ENCODE peak calls at places on chromosome 5, in four cellular contexts. One of them, this sample, is unnamed.

GRCh38 chr5:126659805-126660483 is 59.2 kb downstream of the PHAX start:
- DNase-seq in HepG2: no peak
- DNase-seq in transverse colon: no peak
- DNase-seq in SK-N-SH: no peak
- DNase-seq in this sample: no peak

GRCh38 chr5:126074538-126074937 is 348.7 kb upstream of the GRAMD2B start:
- DNase-seq in HepG2: no peak
- DNase-seq in transverse colon: no peak
- DNase-seq in SK-N-SH: no peak
- DNase-seq in this sample: no peak

GRCh38 chr5:43268188-43268820 is 44.9 kb downstream of the HMGCS1 start:
- DNase-seq in HepG2: no peak
- DNase-seq in transverse colon: no peak
- DNase-seq in SK-N-SH: no peak
- DNase-seq in this sample: no peak

GRCh38 chr5:160269017-160269416 is 39.7 kb downstream of the FABP6 start:
- DNase-seq in HepG2: no peak
- DNase-seq in transverse colon: peak; percentile 71
- DNase-seq in SK-N-SH: peak; percentile 51
- DNase-seq in this sample: peak; percentile 75

GRCh38 chr5:106759581-106759980 is 911.2 kb downstream of the EFNA5 start:
- DNase-seq in HepG2: no peak
- DNase-seq in transverse colon: no peak
- DNase-seq in SK-N-SH: no peak
- DNase-seq in this sample: no peak

GRCh38 chr5:44935871-44936270 is 127.1 kb downstream of the MRPS30 start:
- DNase-seq in HepG2: no peak
- DNase-seq in transverse colon: no peak
- DNase-seq in SK-N-SH: no peak
- DNase-seq in this sample: no peak

GRCh38 chr5:81819556-81820314 is 68.8 kb upstream of the SSBP2 start:
- DNase-seq in HepG2: no peak
- DNase-seq in transverse colon: no peak
- DNase-seq in SK-N-SH: no peak
- DNase-seq in this sample: no peak

GRCh38 chr5:127924606-127925005 is 159.0 kb upstream of the SLC12A2 start:
- DNase-seq in HepG2: no peak
- DNase-seq in transverse colon: no peak
- DNase-seq in SK-N-SH: no peak
- DNase-seq in this sample: no peak

GRCh38 chr5:103010120-103010666 is 109.7 kb downstream of the GIN1 start:
- DNase-seq in HepG2: no peak
- DNase-seq in transverse colon: no peak
- DNase-seq in SK-N-SH: no peak
- DNase-seq in this sample: no peak

GRCh38 chr5:142697846-142698245 is 12.0 kb upstream of the FGF1 start:
- DNase-seq in HepG2: no peak
- DNase-seq in transverse colon: no peak
- DNase-seq in SK-N-SH: no peak
- DNase-seq in this sample: no peak

GRCh38 chr5:144467795-144468194 is 297.1 kb downstream of the KCTD16 start:
- DNase-seq in HepG2: peak; percentile 35
- DNase-seq in transverse colon: peak; percentile 9
- DNase-seq in SK-N-SH: peak; percentile 20
- DNase-seq in this sample: no peak

GRCh38 chr5:44332360-44332971 is 56.8 kb downstream of the FGF10 start:
- DNase-seq in HepG2: peak; percentile 17
- DNase-seq in transverse colon: no peak
- DNase-seq in SK-N-SH: peak; percentile 8
- DNase-seq in this sample: no peak

GRCh38 chr5:103498211-103498610 is 64.4 kb downstream of the NUDT12 start:
- DNase-seq in HepG2: no peak
- DNase-seq in transverse colon: no peak
- DNase-seq in SK-N-SH: no peak
- DNase-seq in this sample: no peak

GRCh38 chr5:158115468-158115867 is 256.5 kb upstream of the CLINT1 start:
- DNase-seq in HepG2: no peak
- DNase-seq in transverse colon: no peak
- DNase-seq in SK-N-SH: no peak
- DNase-seq in this sample: no peak

GRCh38 chr5:72501475-72501874 is 5.7 kb downstream of the ZNF366 start:
- DNase-seq in HepG2: no peak
- DNase-seq in transverse colon: no peak
- DNase-seq in SK-N-SH: no peak
- DNase-seq in this sample: no peak

GRCh38 chr5:169126376-169127043 is 174.4 kb downstream of the SLIT3 start:
- DNase-seq in HepG2: no peak
- DNase-seq in transverse colon: no peak
- DNase-seq in SK-N-SH: no peak
- DNase-seq in this sample: no peak

GRCh38 chr5:80777347-80778287 is 122.8 kb upstream of the DHFR start:
- DNase-seq in HepG2: no peak
- DNase-seq in transverse colon: no peak
- DNase-seq in SK-N-SH: peak; percentile 37
- DNase-seq in this sample: no peak

GRCh38 chr5:175847503-175847902 is 23.9 kb upstream of the CPLX2 start:
- DNase-seq in HepG2: peak; percentile 35
- DNase-seq in transverse colon: no peak
- DNase-seq in SK-N-SH: no peak
- DNase-seq in this sample: no peak

GRCh38 chr5:106121972-106122605 is 1548.6 kb downstream of the EFNA5 start:
- DNase-seq in HepG2: no peak
- DNase-seq in transverse colon: peak; percentile 11
- DNase-seq in SK-N-SH: peak; percentile 20
- DNase-seq in this sample: no peak

DNA sequence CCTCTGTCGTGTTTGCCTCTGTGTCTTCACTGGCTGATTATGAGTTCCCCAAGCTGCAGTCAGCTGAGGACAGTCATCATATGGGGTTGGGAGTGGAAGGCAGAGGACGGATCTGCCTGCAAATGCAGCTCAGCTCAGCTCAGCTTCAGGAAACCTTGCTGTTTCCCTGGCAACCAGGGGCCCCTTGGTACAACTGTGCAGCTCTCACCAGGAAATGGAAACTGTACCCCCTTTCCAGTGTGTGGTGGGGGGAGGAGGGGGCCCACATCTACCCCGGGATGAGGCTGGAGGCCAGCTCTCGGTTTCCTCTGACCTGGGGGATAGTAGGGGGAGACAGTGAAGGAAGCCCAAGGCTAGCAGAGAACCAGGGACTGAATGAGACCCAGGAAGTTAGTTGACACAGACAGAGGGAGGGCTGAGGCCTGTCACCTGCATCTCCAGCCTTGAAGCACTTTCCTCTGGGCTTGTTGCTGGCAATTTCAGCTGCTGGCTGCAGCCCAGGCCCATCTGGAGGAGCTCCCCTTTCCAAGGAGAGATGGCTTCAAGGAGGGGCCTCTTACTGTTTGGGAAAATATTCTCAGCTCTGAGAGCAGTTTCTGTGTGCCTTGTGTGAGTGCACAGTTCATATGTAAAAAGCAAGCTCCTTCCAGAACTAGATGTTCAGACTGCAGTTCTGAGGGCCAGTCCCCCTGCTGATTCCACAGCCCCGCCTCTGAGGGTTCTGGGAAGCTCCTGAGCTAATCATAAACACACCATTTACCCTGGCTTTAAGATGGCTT is 6.9 kb downstream of the ANXA6 start:
- DNase-seq in HepG2: no peak
- DNase-seq in transverse colon: peak; percentile 61
- DNase-seq in SK-N-SH: peak; percentile 42
- DNase-seq in this sample: no peak
- TF ChIP-seq EP300 in HepG2: no peak
- TF ChIP-seq EP300 in transverse colon: no peak
- TF ChIP-seq EP300 in SK-N-SH: no peak
- TF ChIP-seq EP300 in this sample: no peak

GRCh38 chr5:55601209-55601618 is 66.5 kb upstream of the PLPP1 start:
- DNase-seq in HepG2: peak; percentile 93
- DNase-seq in transverse colon: peak; percentile 85
- DNase-seq in SK-N-SH: no peak
- DNase-seq in this sample: peak; percentile 79
- TF ChIP-seq EP300 in HepG2: peak; percentile 30
- TF ChIP-seq EP300 in transverse colon: no peak
- TF ChIP-seq EP300 in SK-N-SH: no peak
- TF ChIP-seq EP300 in this sample: peak; percentile 98

GRCh38 chr5:95697781-95698681 is 15.2 kb upstream of the SPATA9 start:
- DNase-seq in HepG2: no peak
- DNase-seq in transverse colon: no peak
- DNase-seq in SK-N-SH: peak; percentile 15
- DNase-seq in this sample: no peak
- TF ChIP-seq EP300 in HepG2: no peak
- TF ChIP-seq EP300 in transverse colon: no peak
- TF ChIP-seq EP300 in SK-N-SH: no peak
- TF ChIP-seq EP300 in this sample: no peak

GRCh38 chr5:56190500-56190899 is 42.6 kb downstream of the ANKRD55 start:
- DNase-seq in HepG2: no peak
- DNase-seq in transverse colon: peak; percentile 33
- DNase-seq in SK-N-SH: no peak
- DNase-seq in this sample: no peak
- TF ChIP-seq EP300 in HepG2: no peak
- TF ChIP-seq EP300 in transverse colon: no peak
- TF ChIP-seq EP300 in SK-N-SH: no peak
- TF ChIP-seq EP300 in this sample: peak; percentile 56

GRCh38 chr5:134127376-134127861 is 12.9 kb downstream of the TCF7 start:
- DNase-seq in HepG2: no peak
- DNase-seq in transverse colon: no peak
- DNase-seq in SK-N-SH: no peak
- DNase-seq in this sample: no peak
- TF ChIP-seq EP300 in HepG2: no peak
- TF ChIP-seq EP300 in transverse colon: no peak
- TF ChIP-seq EP300 in SK-N-SH: no peak
- TF ChIP-seq EP300 in this sample: no peak

GRCh38 chr5:177425801-177426565 is 493 bp upstream of the GRK6 start:
- DNase-seq in HepG2: peak; percentile 100
- DNase-seq in transverse colon: peak; percentile 100
- DNase-seq in SK-N-SH: peak; percentile 99
- DNase-seq in this sample: peak; percentile 100
- TF ChIP-seq EP300 in HepG2: no peak
- TF ChIP-seq EP300 in transverse colon: no peak
- TF ChIP-seq EP300 in SK-N-SH: no peak
- TF ChIP-seq EP300 in this sample: peak; percentile 95

GRCh38 chr5:40991981-40992559 is 79.1 kb downstream of the MROH2B start:
- DNase-seq in HepG2: no peak
- DNase-seq in transverse colon: no peak
- DNase-seq in SK-N-SH: no peak
- DNase-seq in this sample: no peak
- TF ChIP-seq EP300 in HepG2: no peak
- TF ChIP-seq EP300 in transverse colon: no peak
- TF ChIP-seq EP300 in SK-N-SH: no peak
- TF ChIP-seq EP300 in this sample: no peak

This sample was measured in tibial nerve.